ENCODE peak calls at places on chromosomes 11 and 22, in four cellular contexts. H is cardiac muscle cell, R is left lung, D is brain microvascular endothelial cell. L is an unnamed sample.
A peak's percentile ranks its signal among the peaks of the same experiment; 100 is the strongest.

GRCh38 chr11:112659185-112659584 is 302.0 kb upstream of the NCAM1 start:
- DNase-seq in H (no peak), D (no peak), R (no peak), L (no peak)

GRCh38 chr22:49042877-49043859 is 784.5 kb downstream of the BRD1 start:
- DNase-seq in R (no peak), H (no peak), D (no peak), L (no peak)

GRCh38 chr11:103110406-103110805 is 1.2 kb downstream of the DYNC2H1 start:
- DNase-seq in H (peak; percentile 72), D (peak; percentile 59), R (no peak), L (no peak)

GRCh38 chr11:61598886-61599868 is 18.3 kb upstream of the SYT7 start:
- DNase-seq in D (peak; percentile 29), R (peak; percentile 52), H (peak; percentile 86), L (peak; percentile 36)

GRCh38 chr11:84922836-84923235 is 704.3 kb downstream of the DLG2 start:
- DNase-seq in R (no peak), D (no peak), H (no peak), L (no peak)

GRCh38 chr22:48498526-48499331 is 1328.9 kb downstream of the BRD1 start:
- DNase-seq in D (no peak), H (no peak), R (no peak), L (no peak)

GRCh38 chr11:76279651-76280050 is 73.3 kb upstream of the WNT11 start:
- DNase-seq in D (no peak), R (no peak), H (no peak), L (no peak)

GRCh38 chr22:26763633-26764295 is 106.4 kb downstream of the MIAT start:
- DNase-seq in D (peak; percentile 20), H (peak; percentile 29), R (no peak), L (peak; percentile 48)

GRCh38 chr22:31333648-31334047 is 12.5 kb downstream of the PATZ1 start:
- DNase-seq in R (no peak), H (no peak), D (no peak), L (no peak)

GRCh38 chr22:41062146-41062545 is 30.2 kb upstream of the EP300 start:
- DNase-seq in R (no peak), H (no peak), D (no peak), L (no peak)

GRCh38 chr11:33802414-33802950 is 28.2 kb upstream of the FBXO3 start:
- DNase-seq in R (peak; percentile 50), D (peak; percentile 89), H (peak; percentile 89), L (peak; percentile 66)
- H3K4me3 ChIP-seq in R (no peak overlapping the region), D (peak overlapping the region; percentile 57), H (peak overlapping the region; percentile 14), L (no peak overlapping the region)

GRCh38 chr11:842370-843002 is at the start of the genes POLR2L and TSPAN4:
- DNase-seq in R (peak; percentile 90), D (peak; percentile 71), H (peak; percentile 94), L (peak; percentile 92)

GRCh38 chr11:843818-844692 is 1.4 kb downstream of the TSPAN4 start:
- DNase-seq in D (peak; percentile 76), H (peak; percentile 98), R (peak; percentile 95), L (peak; percentile 90)

GRCh38 chr11:844693-845644 is 2.3 kb downstream of the TSPAN4 start:
- DNase-seq in R (peak; percentile 92), D (no peak), H (peak; percentile 98), L (peak; percentile 93)

GRCh38 chr11:841981-842369 is 354 bp downstream of the POLR2L start:
- DNase-seq in D (no peak), H (no peak), R (no peak), L (no peak)

GRCh38 chr11:843086-843704 is 543 bp downstream of the TSPAN4 start:
- DNase-seq in H (no peak), R (no peak), D (no peak), L (no peak)
- TF ChIP-seq CTCF in H (no peak), R (no peak), D (no peak), L (no peak)

GRCh38 chr11:2885676-2886081 is at the start of gene CDKN1C:
- DNase-seq in H (peak; percentile 93), R (peak; percentile 87), D (peak; percentile 60), L (peak; percentile 92)

GRCh38 chr11:2886191-2886894 is 768 bp upstream of the CDKN1C start:
- DNase-seq in H (peak; percentile 57), D (no peak), R (no peak), L (no peak)

GRCh38 chr11:2883717-2884423 is 1.7 kb downstream of the CDKN1C start:
- DNase-seq in R (no peak), H (peak; percentile 60), D (no peak), L (no peak)

GRCh38 chr11:2884424-2884815 is 1.2 kb downstream of the CDKN1C start:
- DNase-seq in H (peak; percentile 65), D (no peak), R (no peak), L (peak; percentile 49)

DNA sequence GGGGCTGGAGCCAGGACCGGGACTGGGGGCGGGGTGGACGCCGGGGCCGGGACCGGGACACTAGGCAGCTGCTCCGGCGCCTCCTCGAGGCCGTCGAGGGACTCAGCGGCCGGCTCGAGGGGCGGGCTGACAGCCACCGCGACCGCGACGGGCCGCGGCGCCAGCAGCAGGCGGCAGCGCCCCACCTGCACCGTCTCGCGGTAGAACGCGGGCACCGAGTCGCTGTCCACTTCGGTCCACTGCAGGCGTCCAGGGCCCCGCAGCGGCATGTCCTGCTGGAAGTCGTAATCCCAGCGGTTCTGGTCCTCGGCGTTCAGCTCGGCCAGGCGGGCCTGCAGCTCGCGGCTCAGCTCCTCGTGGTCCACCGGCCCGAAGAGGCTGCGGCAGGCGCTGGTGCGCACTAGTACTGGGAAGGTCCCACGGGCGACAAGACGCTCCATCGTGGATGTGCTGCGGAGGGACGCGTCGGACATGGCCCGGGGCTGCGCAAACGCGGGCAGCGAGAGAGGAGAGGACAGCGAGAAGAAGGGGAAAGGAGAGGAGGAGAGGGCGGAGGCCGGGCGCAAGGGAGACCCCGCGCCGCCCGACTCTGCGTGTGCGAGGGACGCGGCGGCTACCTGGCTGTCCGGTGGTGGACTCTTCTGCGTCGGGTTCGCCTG is 429 bp downstream of the CDKN1C start:
- DNase-seq in D (no peak), H (peak; percentile 66), R (peak; percentile 55), L (peak; percentile 43)
- H3K27ac ChIP-seq in D (no peak overlapping the region), H (peak overlapping the region; percentile 57), R (peak overlapping the region; percentile 70), L (peak overlapping the region; percentile 60)

GRCh38 chr22:33789690-33790253 is 130.5 kb downstream of the LARGE1 start:
- DNase-seq in H (no peak), D (no peak), R (no peak), L (no peak)

GRCh38 chr22:33781396-33781795 is 138.9 kb downstream of the LARGE1 start:
- DNase-seq in D (peak; percentile 9), H (peak; percentile 58), R (no peak), L (no peak)

GRCh38 chr22:33788927-33789326 is 131.3 kb downstream of the LARGE1 start:
- DNase-seq in H (no peak), R (no peak), D (no peak), L (no peak)

GRCh38 chr22:33787645-33788456 is 132.4 kb downstream of the LARGE1 start:
- DNase-seq in D (no peak), R (no peak), H (no peak), L (no peak)

DNA sequence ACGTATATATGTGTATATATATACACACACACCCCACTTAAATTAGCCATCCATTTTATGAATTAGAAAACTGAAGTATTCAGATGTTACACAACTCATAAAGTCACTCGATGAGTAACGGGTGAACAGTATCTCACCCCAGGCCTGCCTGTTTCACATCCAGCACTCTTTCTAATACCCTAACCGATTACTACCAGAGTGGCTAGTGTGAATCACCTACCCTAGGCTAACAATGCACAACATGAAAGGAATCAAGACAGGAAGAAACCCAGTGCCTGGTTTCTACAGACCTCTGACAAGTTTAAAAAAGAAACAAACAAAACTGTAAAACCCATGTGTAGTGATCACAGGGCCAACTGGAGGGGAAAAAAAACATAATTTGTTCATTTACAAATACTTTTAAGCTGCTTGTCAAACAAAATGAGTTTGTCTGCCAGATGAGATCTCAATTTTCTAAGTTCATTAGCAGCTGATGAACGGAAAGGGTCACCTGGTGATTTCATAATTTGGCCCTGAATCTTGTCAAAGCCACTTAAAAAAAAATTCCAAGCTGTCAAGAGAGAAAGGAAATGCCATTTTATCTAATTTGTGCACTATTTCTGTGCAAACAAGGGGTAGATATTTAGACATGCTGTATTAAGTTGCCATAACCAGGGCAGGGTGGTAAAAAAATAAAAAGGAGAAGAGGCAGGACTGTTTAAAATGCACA is 134.8 kb downstream of the LARGE1 start:
- DNase-seq in H (peak; percentile 51), R (no peak), D (peak; percentile 66), L (no peak)
- H3K4me3 ChIP-seq in H (no peak overlapping the region), R (no peak overlapping the region), D (no peak overlapping the region), L (no peak overlapping the region)

GRCh38 chr11:93166194-93166593 is 31.6 kb downstream of the SLC36A4 start:
- DNase-seq in R (no peak), D (no peak), H (no peak), L (no peak)

GRCh38 chr11:93169143-93169542 is 28.6 kb downstream of the SLC36A4 start:
- DNase-seq in H (no peak), R (no peak), D (no peak), L (no peak)

GRCh38 chr11:93166867-93167266 is 30.9 kb downstream of the SLC36A4 start:
- DNase-seq in R (no peak), D (no peak), H (no peak), L (no peak)

DNA sequence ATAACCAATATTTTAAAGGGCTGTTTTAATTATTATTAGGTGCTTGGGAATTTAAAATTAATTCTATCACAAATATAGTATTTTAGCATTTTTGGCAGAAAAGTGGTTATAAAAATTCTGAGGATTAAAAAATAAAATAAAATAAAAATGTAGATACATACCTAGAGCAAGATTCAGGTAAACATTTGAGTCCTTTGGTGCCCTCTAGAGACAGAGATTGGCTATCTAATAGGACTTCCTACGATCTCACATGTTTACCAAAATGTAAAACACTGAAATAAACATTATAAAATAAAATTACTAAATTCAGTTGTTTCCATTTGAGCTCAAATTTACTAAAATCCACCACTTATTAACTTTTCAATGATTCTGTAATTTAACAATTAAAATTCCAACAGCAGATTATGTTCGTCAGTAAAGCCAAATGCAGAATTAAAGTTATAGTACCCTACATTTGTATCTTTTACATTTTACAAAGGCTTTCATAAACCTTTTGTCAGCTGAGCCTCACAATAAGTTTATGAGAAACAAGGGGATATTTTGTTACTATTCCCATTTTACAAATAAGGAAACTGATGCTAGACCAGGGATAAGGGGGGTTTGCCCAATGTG is 27.7 kb downstream of the SLC36A4 start:
- DNase-seq in H (peak; percentile 43), R (no peak), D (peak; percentile 12), L (no peak)
- TF ChIP-seq CTCF in H (peak; percentile 50), R (no peak), D (peak; percentile 55), L (peak; percentile 23)

GRCh38 chr22:20118572-20119020 is 1.6 kb upstream of the TRMT2A start:
- DNase-seq in H (no peak), D (no peak), R (no peak), L (no peak)
- H3K27ac ChIP-seq in H (peak overlapping the region; percentile 75), D (peak overlapping the region; percentile 57), R (no peak overlapping the region), L (no peak overlapping the region)

GRCh38 chr11:88170680-88171079 is 4.6 kb downstream of the RAB38 start:
- DNase-seq in D (no peak), R (no peak), H (no peak), L (no peak)
- H3K4me3 ChIP-seq in D (no peak overlapping the region), R (no peak overlapping the region), H (no peak overlapping the region), L (no peak overlapping the region)

DNA sequence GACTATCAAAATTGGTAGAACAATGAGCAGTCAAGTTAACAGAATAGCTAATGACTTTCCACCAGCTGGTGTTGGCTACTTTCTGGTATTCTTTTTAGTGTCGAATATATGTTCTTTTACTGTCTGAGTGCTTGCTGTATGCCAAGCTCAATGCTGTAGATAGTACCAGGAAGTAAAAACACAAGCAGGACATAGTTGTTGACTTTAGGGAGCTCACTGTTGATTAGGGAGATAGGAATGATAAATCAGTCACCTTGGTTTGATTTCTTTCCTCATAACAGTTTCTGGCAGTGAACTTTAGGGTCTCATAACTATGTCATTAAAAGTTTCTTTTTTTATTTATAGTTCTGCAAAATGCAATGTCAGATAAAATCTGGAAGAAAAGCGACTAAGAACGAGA is 9.0 kb downstream of the HMGXB4 start:
- DNase-seq in D (no peak), R (no peak), H (no peak), L (no peak)
- TF ChIP-seq CTCF in D (no peak), R (no peak), H (no peak), L (no peak)

GRCh38 chr22:43829904-43830851 is 18.1 kb upstream of the EFCAB6 start:
- DNase-seq in R (peak; percentile 31), D (no peak), H (peak; percentile 65), L (peak; percentile 39)
- H3K27ac ChIP-seq in R (no peak overlapping the region), D (no peak overlapping the region), H (no peak overlapping the region), L (peak overlapping the region; percentile 31)